ENCODE peak calls at places on chromosomes 3 and 15, in eight cellular contexts. Y is iPS-NIHi11, D is PC-3, O is adipocyte, L is glutamatergic neuron, V is right cardiac atrium, S is neural progenitor cell, I is left cardiac atrium. R is an unnamed sample.

GRCh38 chr3:18194431-18194830 is 230.7 kb downstream of the SATB1 start:
- DNase-seq in S (no peak), L (no peak), O (no peak), I (no peak), V (no peak), Y (no peak), D (no peak), R (no peak)

GRCh38 chr3:190381356-190381940 is 6.5 kb upstream of the CLDN16 start:
- DNase-seq in Y (no peak), I (no peak), O (no peak), D (peak; percentile 18), L (no peak), V (no peak), S (no peak), R (no peak)

GRCh38 chr15:39939487-39940452 is 5.9 kb downstream of the EIF2AK4 start:
- DNase-seq in D (no peak), V (peak; percentile 20), Y (no peak), I (peak; percentile 29), L (no peak), O (peak; percentile 22), S (no peak), R (no peak)

GRCh38 chr15:42048821-42049200 is 28.0 kb upstream of the PLA2G4E start:
- DNase-seq in D (no peak), Y (peak; percentile 45), L (no peak), I (no peak), V (no peak), S (no peak), O (no peak), R (no peak)

GRCh38 chr15:25684521-25685215 is 178.5 kb downstream of the ATP10A start:
- DNase-seq in O (peak; percentile 91), I (peak; percentile 62), V (peak; percentile 75), S (no peak), Y (no peak), D (peak; percentile 63), L (no peak), R (peak; percentile 11)

GRCh38 chr15:79433610-79434009 is 1.5 kb downstream of the MINAR1 start:
- DNase-seq in O (no peak), S (peak; percentile 65), D (no peak), V (no peak), I (no peak), Y (peak; percentile 38), L (peak; percentile 56), R (no peak)

GRCh38 chr3:143150979-143151726 is 31.6 kb downstream of the CHST2 start:
- DNase-seq in D (no peak), L (no peak), S (no peak), I (peak; percentile 62), V (peak; percentile 56), Y (no peak), O (peak; percentile 13), R (no peak)

GRCh38 chr3:99751649-99752048 is 66.0 kb upstream of the CMSS1 start:
- DNase-seq in D (peak; percentile 86), V (no peak), L (no peak), S (no peak), I (no peak), Y (no peak), O (peak; percentile 69), R (peak; percentile 72)

GRCh38 chr3:58531956-58532355 is 5.0 kb downstream of the ACOX2 start:
- DNase-seq in I (no peak), Y (no peak), O (no peak), D (peak; percentile 55), V (no peak), L (no peak), S (no peak), R (no peak)

GRCh38 chr3:150640256-150640655 is 37.1 kb downstream of the SELENOT start:
- DNase-seq in Y (no peak), I (no peak), O (no peak), S (no peak), D (no peak), V (no peak), L (no peak), R (no peak)

GRCh38 chr3:15860014-15860934 is 62.5 kb upstream of the ANKRD28 start:
- DNase-seq in I (peak; percentile 36), L (peak; percentile 81), D (peak; percentile 69), O (peak; percentile 70), S (peak; percentile 74), V (peak; percentile 17), Y (peak; percentile 16), R (peak; percentile 26)

GRCh38 chr3:106850429-106850828 is 526.8 kb upstream of the CCDC54 start:
- DNase-seq in O (peak; percentile 70), I (no peak), V (no peak), S (no peak), Y (no peak), D (no peak), L (no peak), R (no peak)

GRCh38 chr15:67946701-67947100 is 106.9 kb upstream of the RNU6-1 start:
- DNase-seq in Y (no peak), I (no peak), S (no peak), D (no peak), L (no peak), O (peak; percentile 24), V (no peak), R (no peak)

GRCh38 chr15:74620636-74621545 is 5.3 kb downstream of the CLK3 start:
- DNase-seq in V (peak; percentile 59), Y (peak; percentile 90), L (peak; percentile 73), S (peak; percentile 84), D (peak; percentile 75), O (peak; percentile 86), I (peak; percentile 56), R (no peak)

GRCh38 chr15:34760909-34761308 is 6.1 kb upstream of the GJD2 start:
- DNase-seq in V (no peak), O (no peak), I (no peak), L (no peak), S (no peak), D (no peak), Y (no peak), R (no peak)

GRCh38 chr3:53072653-53073552 is 27.0 kb upstream of the SFMBT1 start:
- DNase-seq in S (peak; percentile 93), V (peak; percentile 83), Y (peak; percentile 89), O (peak; percentile 82), I (peak; percentile 90), D (peak; percentile 84), L (peak; percentile 97), R (peak; percentile 30)

GRCh38 chr3:132486086-132486485 is 68.8 kb downstream of the DNAJC13 start:
- DNase-seq in L (no peak), O (peak; percentile 92), V (no peak), D (no peak), I (no peak), S (no peak), Y (no peak), R (peak; percentile 23)

GRCh38 chr3:1294566-1294965 is 201.7 kb downstream of the CNTN6 start:
- DNase-seq in V (no peak), L (no peak), Y (no peak), D (no peak), I (no peak), O (no peak), S (no peak), R (no peak)

R was measured in HS-5.